ENCODE peak calls at places on chromosome 9, in six cellular contexts. G is coronary artery, U is T-helper 9 cell, O is fibroblast of mammary gland, V is cardiac septum, R is GM12891. M is an unnamed sample.

GRCh38 chr9:35629597-35629996 is 11.4 kb upstream of the CD72 start:
- DNase-seq in G (no peak), U (no peak), O (no peak), V (no peak), R (no peak), M (no peak)

GRCh38 chr9:19409406-19410194 is 791 bp downstream of the ACER2 start:
- DNase-seq in G (peak; percentile 83), U (no peak), O (peak; percentile 8), V (no peak), R (peak; percentile 12), M (no peak)

GRCh38 chr9:131312822-131313770 is 23.6 kb downstream of the PLPP7 start:
- DNase-seq in G (no peak), U (no peak), O (no peak), V (no peak), R (no peak), M (no peak)

GRCh38 chr9:135609366-135609955 is 29.9 kb downstream of the GLT6D1 start:
- DNase-seq in G (no peak), U (no peak), O (no peak), V (no peak), R (no peak), M (no peak)

GRCh38 chr9:133454325-133454724 is 5.5 kb upstream of the CACFD1 start:
- DNase-seq in G (no peak), U (no peak), O (no peak), V (no peak), R (no peak), M (no peak)

GRCh38 chr9:8660383-8660782 is 860.8 kb upstream of the DMAC1 start:
- DNase-seq in G (no peak), U (no peak), O (peak; percentile 79), V (no peak), R (no peak), M (no peak)

GRCh38 chr9:131598121-131598520 is 52.8 kb downstream of the PRRT1B start:
- DNase-seq in G (no peak), U (no peak), O (no peak), V (peak; percentile 92), R (no peak), M (no peak)

GRCh38 chr9:121937248-121937647 is 155.9 kb downstream of the TTLL11 start:
- DNase-seq in G (no peak), U (no peak), O (no peak), V (no peak), R (no peak), M (no peak)

M was measured in CD8-positive, alpha-beta T cell.